ENCODE peak calls at places on chromosome 17, in six cellular contexts. G, X, Q, R, Z and L are unnamed samples.

GRCh38 chr17:32118835-32119234 is 23.5 kb upstream of the RHOT1 start:
- DNase-seq in G (no peak), X (no peak), Q (no peak), R (no peak), Z (no peak), L (no peak)

GRCh38 chr17:77769215-77769614 is 189.3 kb upstream of the TNRC6C start:
- DNase-seq in G (no peak), X (no peak), Q (no peak), R (peak; percentile 37), Z (no peak), L (no peak)

GRCh38 chr17:78342438-78343098 is 17.3 kb downstream of the SOCS3 start:
- DNase-seq in G (no peak), X (no peak), Q (peak; percentile 58), R (no peak), Z (no peak), L (no peak)

GRCh38 chr17:81003711-81004335 is 12.2 kb downstream of the CHMP6 start:
- DNase-seq in G (no peak), X (no peak), Q (no peak), R (no peak), Z (no peak), L (peak; percentile 68)

GRCh38 chr17:21495281-21495680 is 119.1 kb downstream of the KCNJ12 start:
- DNase-seq in G (no peak), X (no peak), Q (no peak), R (no peak), Z (no peak), L (no peak)

GRCh38 chr17:44212507-44213402 is 6.7 kb downstream of the UBTF start:
- DNase-seq in G (no peak), X (no peak), Q (no peak), R (no peak), Z (no peak), L (no peak)

GRCh38 chr17:74631468-74632195 is 8.1 kb upstream of the CD300E start:
- DNase-seq in G (no peak), X (no peak), Q (no peak), R (no peak), Z (no peak), L (no peak)

GRCh38 chr17:30005709-30006320 is 64.4 kb downstream of the EFCAB5 start:
- DNase-seq in G (no peak), X (no peak), Q (no peak), R (no peak), Z (no peak), L (no peak)

GRCh38 chr17:82328141-82328993 is 5.2 kb downstream of the SECTM1 start:
- DNase-seq in G (no peak), X (no peak), Q (no peak), R (no peak), Z (no peak), L (peak; percentile 90)

GRCh38 chr17:12815642-12816141 is 26.4 kb downstream of the ARHGAP44 start:
- DNase-seq in G (no peak), X (no peak), Q (no peak), R (no peak), Z (no peak), L (peak; percentile 28)

GRCh38 chr17:62966426-62967110 is 533 bp downstream of the TANC2 start:
- DNase-seq in G (peak; percentile 56), X (no peak), Q (no peak), R (peak; percentile 69), Z (peak; percentile 30), L (peak; percentile 82)

GRCh38 chr17:33511670-33512069 is 218.6 kb upstream of the ASIC2 start:
- DNase-seq in G (no peak), X (peak; percentile 61), Q (no peak), R (no peak), Z (no peak), L (no peak)

GRCh38 chr17:55440391-55440790 is 18.8 kb upstream of the MMD start:
- DNase-seq in G (no peak), X (no peak), Q (no peak), R (no peak), Z (no peak), L (no peak)

GRCh38 chr17:57868007-57868774 is 18.3 kb upstream of the MRPS23 start:
- DNase-seq in G (no peak), X (peak; percentile 72), Q (peak; percentile 78), R (peak; percentile 67), Z (no peak), L (peak; percentile 70)

GRCh38 chr17:60393840-60394529 is 2.1 kb upstream of the USP32 start:
- DNase-seq in G (no peak), X (no peak), Q (no peak), R (no peak), Z (no peak), L (peak; percentile 8)

GRCh38 chr17:4101799-4102405 is 40.9 kb downstream of the ZZEF1 start:
- DNase-seq in G (no peak), X (no peak), Q (no peak), R (no peak), Z (no peak), L (no peak)

GRCh38 chr17:5373112-5373511 is 46.4 kb downstream of the NUP88 start:
- DNase-seq in G (no peak), X (no peak), Q (no peak), R (no peak), Z (no peak), L (no peak)

GRCh38 chr17:11028349-11028748 is 190.5 kb upstream of the PIRT start:
- DNase-seq in G (no peak), X (no peak), Q (no peak), R (no peak), Z (no peak), L (no peak)

GRCh38 chr17:47862621-47863440 is 11.9 kb upstream of the SP6 start:
- DNase-seq in G (no peak), X (no peak), Q (peak; percentile 38), R (no peak), Z (no peak), L (no peak)

GRCh38 chr17:72502111-72502939 is 381.5 kb downstream of the SOX9 start:
- DNase-seq in G (no peak), X (no peak), Q (no peak), R (no peak), Z (no peak), L (no peak)

GRCh38 chr17:28737770-28738679 is 5.8 kb upstream of the TRAF4 start:
- DNase-seq in G (no peak), X (no peak), Q (no peak), R (no peak), Z (no peak), L (peak; percentile 71)

GRCh38 chr17:4448197-4448980 is 14.6 kb downstream of the SPNS3 start:
- DNase-seq in G (no peak), X (no peak), Q (no peak), R (no peak), Z (no peak), L (no peak)

GRCh38 chr17:67435122-67435521 is 58.0 kb downstream of the PITPNC1 start:
- DNase-seq in G (no peak), X (peak; percentile 85), Q (no peak), R (no peak), Z (no peak), L (no peak)

GRCh38 chr17:55765472-55765871 is 14.6 kb downstream of the PCTP start:
- DNase-seq in G (no peak), X (no peak), Q (no peak), R (no peak), Z (no peak), L (no peak)

GRCh38 chr17:27631897-27632725 is 1.1 kb downstream of the LGALS9 start:
- DNase-seq in G (no peak), X (no peak), Q (no peak), R (no peak), Z (no peak), L (peak; percentile 55)

GRCh38 chr17:1644493-1645206 is 882 bp downstream of the SCARF1 start:
- DNase-seq in G (no peak), X (no peak), Q (no peak), R (no peak), Z (no peak), L (no peak)

GRCh38 chr17:61405686-61406542 is 6.3 kb downstream of the TBX2 start:
- DNase-seq in G (no peak), X (no peak), Q (no peak), R (no peak), Z (no peak), L (no peak)

GRCh38 chr17:50917418-50917743 is 51.2 kb upstream of the TOB1 start:
- DNase-seq in G (no peak), X (no peak), Q (no peak), R (no peak), Z (no peak), L (no peak)

GRCh38 chr17:55037828-55038227 is 69.3 kb downstream of the STXBP4 start:
- DNase-seq in G (no peak), X (no peak), Q (no peak), R (no peak), Z (no peak), L (no peak)

GRCh38 chr17:38729886-38730525 is at the start of gene CISD3:
- DNase-seq in G (peak; percentile 77), X (peak; percentile 76), Q (peak; percentile 66), R (peak; percentile 82), Z (peak; percentile 63), L (peak; percentile 85)

GRCh38 chr17:68420065-68420847 is 37.0 kb downstream of the WIPI1 start:
- DNase-seq in G (no peak), X (no peak), Q (no peak), R (no peak), Z (no peak), L (no peak)

GRCh38 chr17:80675451-80676095 is 130.9 kb downstream of the RPTOR start:
- DNase-seq in G (no peak), X (no peak), Q (no peak), R (no peak), Z (no peak), L (no peak)

GRCh38 chr17:39642675-39643074 is 5.7 kb downstream of the STARD3 start:
- DNase-seq in G (no peak), X (no peak), Q (no peak), R (no peak), Z (no peak), L (no peak)